ENCODE peak calls at places on chromosome 1, in nine cellular contexts. Q is stimulated activated CD4-positive, alpha-beta T cell treated with anti-CD3 and anti-CD28 coated beads, TNF-alpha, amount 100 ng/mL, for 4 hours; W is choroid plexus epithelial cell; B is activated naive CD8-positive, alpha-beta T cell treated with anti-CD3 and anti-CD28 coated beads, Interleukin-2, amount 50 U/mL, for 16 hours; H is fibroblast of lung; O is activated CD4-positive, alpha-beta T cell treated with anti-CD3 and anti-CD28 coated beads, Interleukin-2, amount 50 U/mL, for 1 hour; T is GM20000; Y is A172; G is stimulated activated effector memory CD8-positive, alpha-beta T cell treated with anti-CD3 and anti-CD28 coated beads, Interleukin-12 subunit alpha, Interleukin-12 subunit beta, amount 100 ng/mL, for 72 hours. U is an unnamed sample.

GRCh38 chr1:36133484-36133883 is 8.5 kb upstream of the COL8A2 start:
- DNase-seq in W (peak), B (no peak), H (peak), Q (no peak), G (no peak), O (no peak), Y (peak), T (no peak), U (peak)

GRCh38 chr1:227433663-227434062 is 115.4 kb upstream of the CDC42BPA start:
- DNase-seq in G (no peak), W (no peak), B (no peak), Y (no peak), H (no peak), T (no peak), O (no peak), Q (no peak), U (no peak)

GRCh38 chr1:205068457-205069035 is 15.7 kb downstream of the TMEM81 start:
- DNase-seq in H (peak), B (no peak), G (no peak), W (peak), Q (no peak), O (no peak), T (no peak), Y (no peak), U (no peak)

GRCh38 chr1:152461544-152461943 is 47.5 kb upstream of the CRNN start:
- DNase-seq in Q (peak), T (no peak), B (no peak), G (peak), H (peak), W (peak), Y (peak), O (peak), U (peak)

GRCh38 chr1:155083865-155084721 is 5.5 kb downstream of the EFNA3 start:
- DNase-seq in W (no peak), B (no peak), Y (peak), H (no peak), T (no peak), O (no peak), G (peak), Q (no peak), U (no peak)

GRCh38 chr1:231596337-231596791 is 30.2 kb upstream of the DISC1 start:
- DNase-seq in H (no peak), G (no peak), T (no peak), B (no peak), Y (no peak), O (no peak), Q (no peak), W (peak), U (no peak)

GRCh38 chr1:111723091-111723806 is 15.9 kb downstream of the INKA2 start:
- DNase-seq in G (peak), O (peak), Y (no peak), Q (no peak), W (no peak), H (no peak), B (no peak), T (no peak), U (no peak)

GRCh38 chr1:18957136-18957521 is 653 bp upstream of the IFFO2 start:
- DNase-seq in W (no peak), T (peak), H (no peak), Y (no peak), G (no peak), Q (no peak), B (no peak), O (no peak), U (no peak)

GRCh38 chr1:228345201-228345930 is 61.3 kb downstream of the TRIM11 start:
- DNase-seq in Q (no peak), H (no peak), T (no peak), Y (no peak), G (no peak), B (no peak), O (no peak), W (no peak), U (no peak)

GRCh38 chr1:154959448-154959825 is 2.1 kb downstream of the PYGO2 start:
- DNase-seq in Y (no peak), B (no peak), H (no peak), W (no peak), T (no peak), G (no peak), Q (no peak), O (no peak), U (no peak)